ENCODE peak calls at places on chromosomes 3 and 15, in four cellular contexts. I, Z, A and V are unnamed samples.

GRCh38 chr3:77303943-77304778 is 264.3 kb downstream of the ROBO2 start:
- DNase-seq in I (no peak), A (no peak), Z (no peak), V (peak; percentile 74)

GRCh38 chr3:46576-46975 is 150.0 kb upstream of the CHL1 start:
- DNase-seq in I (no peak), Z (no peak), A (no peak), V (no peak)

GRCh38 chr3:59192473-59192872 is 142.6 kb upstream of the CFAP20DC start:
- DNase-seq in Z (no peak), I (no peak), A (no peak), V (no peak)

GRCh38 chr15:66986951-66987350 is 78.5 kb upstream of the SMAD3 start:
- DNase-seq in Z (no peak), I (no peak), A (no peak), V (no peak)

GRCh38 chr3:139982404-139982803 is 47.4 kb downstream of the CLSTN2 start:
- DNase-seq in A (no peak), Z (no peak), I (no peak), V (no peak)

GRCh38 chr15:40731034-40731433 is 24.0 kb downstream of the RMDN3 start:
- DNase-seq in A (no peak), Z (no peak), I (no peak), V (no peak)

GRCh38 chr3:145902166-145902565 is 258.8 kb downstream of the PLOD2 start:
- DNase-seq in A (no peak), Z (no peak), I (no peak), V (no peak)

GRCh38 chr15:88020806-88021205 is 235.7 kb downstream of the NTRK3 start:
- DNase-seq in A (no peak), I (no peak), Z (no peak), V (no peak)

GRCh38 chr3:78281381-78281780 is 1241.5 kb downstream of the ROBO2 start:
- DNase-seq in Z (no peak), A (peak; percentile 42), I (no peak), V (peak; percentile 70)

GRCh38 chr3:188236241-188236640 is 82.3 kb downstream of the LPP start:
- DNase-seq in A (no peak), I (no peak), Z (no peak), V (no peak)

GRCh38 chr3:31197941-31198340 is 303.5 kb upstream of the GADL1 start:
- DNase-seq in Z (no peak), I (no peak), A (no peak), V (no peak)

GRCh38 chr3:124158174-124158812 is 166.4 kb upstream of the ROPN1 start:
- DNase-seq in Z (no peak), I (no peak), A (no peak), V (peak; percentile 51)

GRCh38 chr3:170259853-170260386 is 37.7 kb downstream of the PRKCI start:
- DNase-seq in I (no peak), Z (no peak), A (no peak), V (no peak)

GRCh38 chr3:184712579-184713355 is 903 bp upstream of the MAGEF1 start:
- DNase-seq in A (no peak), I (no peak), Z (no peak), V (no peak)

GRCh38 chr3:31981206-31982181 is at the start of the genes OSBPL10 and ZNF860:
- DNase-seq in Z (peak; percentile 76), A (peak; percentile 93), I (peak; percentile 92), V (peak; percentile 27)

GRCh38 chr3:32495609-32496008 is 7.0 kb downstream of the CMTM6 start:
- DNase-seq in I (no peak), Z (no peak), A (no peak), V (no peak)

GRCh38 chr3:28326458-28326926 is 22.0 kb upstream of the ZCWPW2 start:
- DNase-seq in Z (no peak), A (no peak), I (no peak), V (no peak)

GRCh38 chr15:89554247-89554646 is 21.0 kb upstream of the TICRR start:
- DNase-seq in I (no peak), Z (no peak), A (no peak), V (no peak)

GRCh38 chr15:41999290-42000285 is 21.3 kb downstream of the PLA2G4E start:
- DNase-seq in I (no peak), A (peak; percentile 42), Z (no peak), V (no peak)

GRCh38 chr3:125611908-125612307 is 16.6 kb upstream of the OSBPL11 start:
- DNase-seq in Z (no peak), A (peak; percentile 56), I (no peak), V (no peak)

GRCh38 chr15:96593735-96594134 is 263.2 kb downstream of the NR2F2 start:
- DNase-seq in A (no peak), Z (no peak), I (no peak), V (no peak)

GRCh38 chr3:114649331-114649730 is 355.5 kb downstream of the TIGIT start:
- DNase-seq in A (no peak), I (no peak), Z (no peak), V (no peak)

GRCh38 chr3:48695113-48695753 is 9.5 kb upstream of the NCKIPSD start:
- DNase-seq in A (peak; percentile 82), Z (peak; percentile 68), I (no peak), V (peak; percentile 70)

GRCh38 chr3:195597848-195598247 is 14.1 kb upstream of the APOD start:
- DNase-seq in Z (no peak), I (no peak), A (peak; percentile 59), V (no peak)

GRCh38 chr15:88897456-88898194 is 2.3 kb upstream of the HAPLN3 start:
- DNase-seq in Z (peak; percentile 79), A (peak; percentile 96), I (peak; percentile 84), V (peak; percentile 72)

GRCh38 chr15:36612063-36612788 is 32.8 kb downstream of the CDIN1 start:
- DNase-seq in Z (no peak), A (no peak), I (no peak), V (no peak)

GRCh38 chr3:108001457-108001856 is 89.4 kb downstream of the CD47 start:
- DNase-seq in A (no peak), I (no peak), Z (no peak), V (no peak)

GRCh38 chr15:61050844-61051569 is 178.1 kb downstream of the RORA start:
- DNase-seq in I (no peak), A (no peak), Z (no peak), V (no peak)

GRCh38 chr15:67831363-67831762 is 6.1 kb downstream of the SKOR1 start:
- DNase-seq in A (peak; percentile 12), Z (no peak), I (no peak), V (no peak)

GRCh38 chr3:185631108-185631507 is 45.0 kb downstream of the SENP2 start:
- DNase-seq in A (no peak), Z (no peak), I (no peak), V (no peak)

GRCh38 chr3:71142440-71143161 is 440.9 kb downstream of the FOXP1 start:
- DNase-seq in A (no peak), I (no peak), Z (no peak), V (no peak)

GRCh38 chr15:71337197-71337845 is 222.1 kb downstream of the THSD4 start:
- DNase-seq in I (peak; percentile 42), A (no peak), Z (no peak), V (no peak)

GRCh38 chr15:82122754-82123400 is 77.1 kb upstream of the MEX3B start:
- DNase-seq in A (peak; percentile 56), I (no peak), Z (no peak), V (no peak)

GRCh38 chr3:157159762-157160651 is at the start of gene CCNL1:
- DNase-seq in A (peak; percentile 98), I (peak; percentile 97), Z (peak; percentile 95), V (peak; percentile 95)

GRCh38 chr3:105365536-105366301 is 990 bp upstream of the ALCAM start:
- DNase-seq in I (peak; percentile 47), A (no peak), Z (no peak), V (peak; percentile 20)
- TF ChIP-seq CTCF in I (no peak), A (no peak), Z (no peak), V (no peak)

DNA sequence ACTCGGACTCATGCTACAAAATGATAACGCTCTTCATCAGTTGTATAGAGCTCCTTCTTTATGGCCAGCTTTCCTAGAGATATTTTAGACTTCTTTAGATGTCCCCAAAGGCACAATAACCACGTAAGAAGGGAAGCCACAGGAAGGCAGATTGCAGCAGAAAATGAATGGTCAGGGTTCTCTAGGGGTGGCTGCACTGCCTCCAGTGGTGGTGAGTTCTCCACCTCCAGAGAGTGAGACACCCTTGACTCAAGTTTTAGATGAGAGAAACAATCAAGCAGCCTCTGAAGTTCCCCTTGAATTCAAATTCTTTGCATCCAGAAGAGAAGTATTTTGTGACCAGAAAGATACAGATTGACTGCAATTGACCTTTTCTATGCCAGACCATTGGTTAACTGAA is 191.5 kb downstream of the TP63 start:
- DNase-seq in I (no peak), A (no peak), Z (no peak), V (no peak)
- TF ChIP-seq CTCF in I (no peak), A (no peak), Z (no peak), V (no peak)

GRCh38 chr15:76328962-76329361 is 7.6 kb upstream of the ISL2 start:
- DNase-seq in Z (no peak), I (no peak), A (no peak), V (no peak)

GRCh38 chr15:76327191-76328105 is 9.1 kb upstream of the ISL2 start:
- DNase-seq in I (no peak), Z (no peak), A (no peak), V (no peak)

GRCh38 chr15:76332796-76333195 is 3.8 kb upstream of the ISL2 start:
- DNase-seq in I (no peak), A (no peak), Z (no peak), V (no peak)

GRCh38 chr15:76328106-76328696 is 8.4 kb upstream of the ISL2 start:
- DNase-seq in A (no peak), I (no peak), Z (no peak), V (no peak)

GRCh38 chr15:76330281-76330680 is 6.3 kb upstream of the ISL2 start:
- DNase-seq in I (peak; percentile 76), Z (no peak), A (peak; percentile 81), V (peak; percentile 50)
- TF ChIP-seq CTCF in I (peak; percentile 54), Z (peak; percentile 45), A (peak; percentile 55), V (peak; percentile 45)

GRCh38 chr3:13353936-13354542 is 66.1 kb downstream of the NUP210 start:
- DNase-seq in I (no peak), A (no peak), Z (no peak), V (no peak)
- TF ChIP-seq CTCF in I (no peak), A (no peak), Z (no peak), V (no peak)

GRCh38 chr15:31136016-31136415 is 34.5 kb upstream of the TRPM1 start:
- DNase-seq in I (no peak), Z (no peak), A (no peak), V (no peak)
- TF ChIP-seq CTCF in I (no peak), Z (no peak), A (no peak), V (no peak)

GRCh38 chr3:22671848-22672247 is 531.3 kb upstream of the UBE2E2 start:
- DNase-seq in Z (no peak), I (no peak), A (no peak), V (no peak)
- TF ChIP-seq CTCF in Z (no peak), I (no peak), A (no peak), V (no peak)

DNA sequence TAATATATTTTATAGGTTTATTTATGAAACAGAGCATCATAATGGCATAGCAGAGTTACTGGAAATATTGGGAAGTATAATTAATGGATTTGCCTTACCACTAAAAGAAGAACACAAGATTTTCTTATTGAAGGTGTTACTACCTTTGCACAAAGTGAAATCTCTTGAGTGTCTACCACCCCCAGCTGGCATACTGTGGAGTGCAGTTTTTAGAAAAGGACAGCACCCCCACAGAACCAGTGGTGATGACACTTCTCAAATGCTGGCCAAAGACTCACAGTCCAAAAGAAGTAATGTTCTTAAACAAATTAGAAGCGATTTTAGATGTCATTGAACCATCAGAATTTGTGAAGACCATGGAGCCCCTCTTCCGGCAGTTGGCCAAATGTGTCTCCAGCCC is 58.1 kb downstream of the DNAH1 start:
- DNase-seq in Z (no peak), I (no peak), A (no peak), V (no peak)
- TF ChIP-seq CTCF in Z (no peak), I (no peak), A (no peak), V (no peak)

GRCh38 chr15:62912808-62913207 is 129.7 kb upstream of the TPM1 start:
- DNase-seq in A (no peak), I (no peak), Z (no peak), V (no peak)
- TF ChIP-seq CTCF in A (no peak), I (peak; percentile 8), Z (no peak), V (peak; percentile 20)